ENCODE peak calls at places on chromosome 1, in nine cellular contexts. One of them, this sample, is unnamed.

GRCh38 chr1:76198452-76198851 is 123.9 kb downstream of the ST6GALNAC3 start:
- DNase-seq in sigmoid colon: no peak
- DNase-seq in suprapubic skin: no peak
- DNase-seq in K562: no peak
- DNase-seq in H1: no peak
- DNase-seq in endothelial cell of umbilical vein: no peak
- DNase-seq in spleen: no peak
- DNase-seq in breast epithelium: no peak
- DNase-seq in transverse colon: no peak
- DNase-seq in this sample: no peak

GRCh38 chr1:23403735-23404486 is 20.6 kb downstream of the TCEA3 start:
- DNase-seq in sigmoid colon: peak
- DNase-seq in K562: peak
- DNase-seq in H1: peak
- DNase-seq in breast epithelium: peak
- DNase-seq in spleen: peak
- DNase-seq in suprapubic skin: peak
- DNase-seq in transverse colon: peak
- DNase-seq in endothelial cell of umbilical vein: peak
- DNase-seq in this sample: peak

GRCh38 chr1:41613646-41614592 is 129.4 kb upstream of the EDN2 start:
- DNase-seq in sigmoid colon: peak
- DNase-seq in breast epithelium: no peak
- DNase-seq in suprapubic skin: no peak
- DNase-seq in endothelial cell of umbilical vein: no peak
- DNase-seq in transverse colon: no peak
- DNase-seq in spleen: no peak
- DNase-seq in K562: no peak
- DNase-seq in H1: peak
- DNase-seq in this sample: no peak

GRCh38 chr1:21293537-21294265 is 3.4 kb upstream of the ECE1 start:
- DNase-seq in H1: no peak
- DNase-seq in sigmoid colon: no peak
- DNase-seq in endothelial cell of umbilical vein: no peak
- DNase-seq in transverse colon: no peak
- DNase-seq in spleen: peak
- DNase-seq in K562: no peak
- DNase-seq in suprapubic skin: no peak
- DNase-seq in breast epithelium: no peak
- DNase-seq in this sample: no peak

GRCh38 chr1:155729031-155729898 is 40.4 kb downstream of the DAP3 start:
- DNase-seq in transverse colon: peak
- DNase-seq in H1: peak
- DNase-seq in spleen: no peak
- DNase-seq in breast epithelium: peak
- DNase-seq in suprapubic skin: no peak
- DNase-seq in K562: no peak
- DNase-seq in endothelial cell of umbilical vein: peak
- DNase-seq in sigmoid colon: peak
- DNase-seq in this sample: peak

GRCh38 chr1:143735764-143736461 is 235.9 kb downstream of the FAM72C start:
- DNase-seq in transverse colon: no peak
- DNase-seq in breast epithelium: peak
- DNase-seq in spleen: no peak
- DNase-seq in sigmoid colon: no peak
- DNase-seq in endothelial cell of umbilical vein: peak
- DNase-seq in K562: no peak
- DNase-seq in H1: peak
- DNase-seq in suprapubic skin: no peak
- DNase-seq in this sample: no peak

GRCh38 chr1:183633676-183634343 is 1.8 kb downstream of the ARPC5 start:
- DNase-seq in K562: peak
- DNase-seq in endothelial cell of umbilical vein: peak
- DNase-seq in transverse colon: no peak
- DNase-seq in H1: no peak
- DNase-seq in suprapubic skin: no peak
- DNase-seq in spleen: no peak
- DNase-seq in sigmoid colon: no peak
- DNase-seq in breast epithelium: no peak
- DNase-seq in this sample: no peak

GRCh38 chr1:209363112-209363511 is 220.4 kb upstream of the CAMK1G start:
- DNase-seq in transverse colon: no peak
- DNase-seq in H1: no peak
- DNase-seq in K562: no peak
- DNase-seq in breast epithelium: no peak
- DNase-seq in sigmoid colon: no peak
- DNase-seq in suprapubic skin: no peak
- DNase-seq in endothelial cell of umbilical vein: no peak
- DNase-seq in spleen: no peak
- DNase-seq in this sample: no peak

GRCh38 chr1:110475358-110476027 is 24.5 kb downstream of the PROK1 start:
- DNase-seq in breast epithelium: no peak
- DNase-seq in suprapubic skin: no peak
- DNase-seq in sigmoid colon: no peak
- DNase-seq in spleen: peak
- DNase-seq in transverse colon: no peak
- DNase-seq in K562: peak
- DNase-seq in endothelial cell of umbilical vein: no peak
- DNase-seq in H1: no peak
- DNase-seq in this sample: no peak

GRCh38 chr1:110477445-110477957 is 26.6 kb downstream of the PROK1 start:
- DNase-seq in sigmoid colon: no peak
- DNase-seq in transverse colon: no peak
- DNase-seq in K562: no peak
- DNase-seq in endothelial cell of umbilical vein: no peak
- DNase-seq in H1: no peak
- DNase-seq in suprapubic skin: no peak
- DNase-seq in breast epithelium: no peak
- DNase-seq in spleen: no peak
- DNase-seq in this sample: no peak

GRCh38 chr1:110478241-110478640 is 27.3 kb downstream of the PROK1 start:
- DNase-seq in endothelial cell of umbilical vein: no peak
- DNase-seq in sigmoid colon: no peak
- DNase-seq in H1: no peak
- DNase-seq in breast epithelium: no peak
- DNase-seq in transverse colon: no peak
- DNase-seq in suprapubic skin: no peak
- DNase-seq in K562: no peak
- DNase-seq in spleen: no peak
- DNase-seq in this sample: no peak

GRCh38 chr1:110476028-110476765 is 25.2 kb downstream of the PROK1 start:
- DNase-seq in suprapubic skin: no peak
- DNase-seq in sigmoid colon: no peak
- DNase-seq in H1: no peak
- DNase-seq in endothelial cell of umbilical vein: peak
- DNase-seq in breast epithelium: no peak
- DNase-seq in transverse colon: no peak
- DNase-seq in K562: no peak
- DNase-seq in spleen: peak
- DNase-seq in this sample: no peak

DNA sequence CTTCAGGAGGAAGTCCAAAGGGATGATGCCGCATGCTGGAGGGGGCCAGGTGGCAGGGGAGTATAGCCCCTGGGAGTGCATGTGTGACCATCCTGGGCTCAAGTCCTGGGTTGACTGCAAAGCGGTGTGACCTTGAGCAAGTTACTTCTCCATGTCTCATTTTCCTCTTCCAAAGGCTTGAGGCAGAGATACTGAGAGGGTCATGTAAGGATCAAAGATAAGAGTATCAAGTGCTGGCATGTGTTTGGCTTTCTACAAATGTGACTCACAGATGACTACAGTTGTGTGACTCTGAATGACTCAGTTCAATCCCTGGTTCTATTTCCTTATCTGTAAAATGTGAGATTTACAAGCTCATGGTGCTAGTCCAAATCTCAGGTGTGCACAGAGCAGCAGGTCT is 26.1 kb downstream of the PROK1 start:
- DNase-seq in spleen: no peak
- DNase-seq in endothelial cell of umbilical vein: peak
- DNase-seq in breast epithelium: no peak
- DNase-seq in suprapubic skin: no peak
- DNase-seq in K562: no peak
- DNase-seq in transverse colon: no peak
- DNase-seq in sigmoid colon: no peak
- DNase-seq in H1: no peak
- DNase-seq in this sample: no peak
- TF ChIP-seq CTCF in spleen: no peak
- TF ChIP-seq CTCF in endothelial cell of umbilical vein: no peak
- TF ChIP-seq CTCF in breast epithelium: no peak
- TF ChIP-seq CTCF in suprapubic skin: no peak
- TF ChIP-seq CTCF in K562: no peak
- TF ChIP-seq CTCF in transverse colon: no peak
- TF ChIP-seq CTCF in sigmoid colon: no peak
- TF ChIP-seq CTCF in H1: no peak
- TF ChIP-seq CTCF in this sample: no peak

GRCh38 chr1:201896951-201897391 is 8.3 kb downstream of the SHISA4 start:
- DNase-seq in breast epithelium: no peak
- DNase-seq in transverse colon: peak
- DNase-seq in H1: no peak
- DNase-seq in endothelial cell of umbilical vein: no peak
- DNase-seq in sigmoid colon: peak
- DNase-seq in K562: no peak
- DNase-seq in spleen: no peak
- DNase-seq in suprapubic skin: no peak
- DNase-seq in this sample: no peak

GRCh38 chr1:201895120-201895665 is 6.5 kb downstream of the SHISA4 start:
- DNase-seq in transverse colon: no peak
- DNase-seq in H1: no peak
- DNase-seq in endothelial cell of umbilical vein: no peak
- DNase-seq in K562: no peak
- DNase-seq in sigmoid colon: no peak
- DNase-seq in suprapubic skin: no peak
- DNase-seq in breast epithelium: no peak
- DNase-seq in spleen: no peak
- DNase-seq in this sample: no peak

GRCh38 chr1:201894343-201895119 is 5.8 kb downstream of the SHISA4 start:
- DNase-seq in suprapubic skin: no peak
- DNase-seq in sigmoid colon: no peak
- DNase-seq in breast epithelium: no peak
- DNase-seq in spleen: no peak
- DNase-seq in transverse colon: no peak
- DNase-seq in endothelial cell of umbilical vein: no peak
- DNase-seq in H1: peak
- DNase-seq in K562: no peak
- DNase-seq in this sample: no peak

GRCh38 chr1:201898240-201898894 is 9.7 kb downstream of the SHISA4 start:
- DNase-seq in suprapubic skin: no peak
- DNase-seq in transverse colon: no peak
- DNase-seq in spleen: no peak
- DNase-seq in breast epithelium: no peak
- DNase-seq in sigmoid colon: no peak
- DNase-seq in endothelial cell of umbilical vein: no peak
- DNase-seq in H1: no peak
- DNase-seq in K562: no peak
- DNase-seq in this sample: no peak

DNA sequence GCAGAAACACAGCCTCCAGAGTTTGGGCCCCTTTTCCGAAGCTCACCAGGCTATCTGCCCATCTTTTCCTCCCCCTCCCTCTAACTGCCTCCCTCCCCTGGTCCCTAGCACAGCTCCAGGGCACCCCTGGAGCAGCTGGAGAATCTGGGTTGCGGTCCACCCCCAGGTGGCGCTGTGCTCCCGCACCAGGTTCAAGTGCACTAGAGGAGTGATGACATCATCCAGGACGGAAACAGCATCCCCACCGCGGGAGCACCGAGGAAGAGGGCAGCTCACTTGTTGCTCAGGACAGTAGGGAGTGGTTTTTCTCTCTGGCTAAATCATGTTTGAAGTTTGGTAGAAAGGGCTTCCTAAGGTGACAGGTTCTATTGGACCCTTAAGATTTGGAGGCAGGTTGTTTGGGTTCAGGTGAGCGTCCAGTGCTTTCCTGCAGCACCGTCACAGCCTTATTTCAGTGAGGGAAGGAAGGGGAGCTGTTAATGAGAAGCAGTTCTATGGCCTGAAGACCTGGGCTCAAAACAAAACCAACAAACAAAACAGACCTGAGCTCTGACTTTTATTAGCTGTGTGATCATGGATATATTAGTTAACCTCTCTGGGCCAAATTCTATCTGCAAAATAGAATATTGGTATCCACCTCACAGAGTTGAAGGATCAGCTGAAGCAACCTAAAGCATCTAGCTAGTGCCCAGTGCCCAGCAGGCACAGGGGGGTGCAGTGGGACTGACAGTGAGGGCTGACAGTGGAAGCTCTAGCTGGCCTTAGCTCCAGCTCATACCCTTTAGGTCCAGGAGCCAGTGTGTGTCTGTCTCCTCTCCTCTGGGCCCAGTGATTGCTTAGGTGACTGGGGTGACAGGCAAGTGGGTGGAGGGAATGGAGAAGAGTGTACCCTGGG is 7.5 kb downstream of the SHISA4 start:
- DNase-seq in endothelial cell of umbilical vein: peak
- DNase-seq in suprapubic skin: peak
- DNase-seq in K562: peak
- DNase-seq in H1: peak
- DNase-seq in breast epithelium: peak
- DNase-seq in spleen: peak
- DNase-seq in transverse colon: peak
- DNase-seq in sigmoid colon: peak
- DNase-seq in this sample: peak
- TF ChIP-seq POLR2A in endothelial cell of umbilical vein: no peak
- TF ChIP-seq POLR2A in suprapubic skin: no peak
- TF ChIP-seq POLR2A in K562: no peak
- TF ChIP-seq POLR2A in H1: no peak
- TF ChIP-seq POLR2A in breast epithelium: no peak
- TF ChIP-seq POLR2A in spleen: no peak
- TF ChIP-seq POLR2A in transverse colon: peak
- TF ChIP-seq POLR2A in sigmoid colon: no peak
- TF ChIP-seq POLR2A in this sample: no peak

GRCh38 chr1:212485218-212485609 is 52.5 kb downstream of the NENF start:
- DNase-seq in H1: no peak
- DNase-seq in spleen: no peak
- DNase-seq in K562: no peak
- DNase-seq in suprapubic skin: no peak
- DNase-seq in transverse colon: no peak
- DNase-seq in breast epithelium: no peak
- DNase-seq in sigmoid colon: no peak
- DNase-seq in endothelial cell of umbilical vein: no peak
- DNase-seq in this sample: no peak

GRCh38 chr1:212486591-212486963 is 53.9 kb downstream of the NENF start:
- DNase-seq in sigmoid colon: no peak
- DNase-seq in K562: no peak
- DNase-seq in transverse colon: no peak
- DNase-seq in suprapubic skin: no peak
- DNase-seq in endothelial cell of umbilical vein: no peak
- DNase-seq in breast epithelium: no peak
- DNase-seq in H1: no peak
- DNase-seq in spleen: no peak
- DNase-seq in this sample: no peak

GRCh38 chr1:212487286-212487685 is 54.6 kb downstream of the NENF start:
- DNase-seq in K562: no peak
- DNase-seq in sigmoid colon: no peak
- DNase-seq in suprapubic skin: no peak
- DNase-seq in H1: no peak
- DNase-seq in breast epithelium: no peak
- DNase-seq in transverse colon: no peak
- DNase-seq in endothelial cell of umbilical vein: no peak
- DNase-seq in spleen: no peak
- DNase-seq in this sample: no peak

GRCh38 chr1:212487774-212488435 is 55.2 kb downstream of the NENF start:
- DNase-seq in K562: no peak
- DNase-seq in H1: no peak
- DNase-seq in spleen: no peak
- DNase-seq in endothelial cell of umbilical vein: no peak
- DNase-seq in sigmoid colon: no peak
- DNase-seq in transverse colon: no peak
- DNase-seq in breast epithelium: peak
- DNase-seq in suprapubic skin: no peak
- DNase-seq in this sample: no peak

GRCh38 chr1:212485895-212486590 is 53.3 kb downstream of the NENF start:
- DNase-seq in K562: peak
- DNase-seq in endothelial cell of umbilical vein: peak
- DNase-seq in H1: no peak
- DNase-seq in transverse colon: peak
- DNase-seq in breast epithelium: peak
- DNase-seq in spleen: no peak
- DNase-seq in sigmoid colon: peak
- DNase-seq in suprapubic skin: no peak
- DNase-seq in this sample: peak
- TF ChIP-seq POLR2AphosphoS5 in K562: no peak
- TF ChIP-seq POLR2AphosphoS5 in endothelial cell of umbilical vein: no peak
- TF ChIP-seq POLR2AphosphoS5 in H1: no peak
- TF ChIP-seq POLR2AphosphoS5 in transverse colon: peak
- TF ChIP-seq POLR2AphosphoS5 in breast epithelium: peak
- TF ChIP-seq POLR2AphosphoS5 in spleen: no peak
- TF ChIP-seq POLR2AphosphoS5 in sigmoid colon: no peak
- TF ChIP-seq POLR2AphosphoS5 in suprapubic skin: no peak
- TF ChIP-seq POLR2AphosphoS5 in this sample: no peak

DNA sequence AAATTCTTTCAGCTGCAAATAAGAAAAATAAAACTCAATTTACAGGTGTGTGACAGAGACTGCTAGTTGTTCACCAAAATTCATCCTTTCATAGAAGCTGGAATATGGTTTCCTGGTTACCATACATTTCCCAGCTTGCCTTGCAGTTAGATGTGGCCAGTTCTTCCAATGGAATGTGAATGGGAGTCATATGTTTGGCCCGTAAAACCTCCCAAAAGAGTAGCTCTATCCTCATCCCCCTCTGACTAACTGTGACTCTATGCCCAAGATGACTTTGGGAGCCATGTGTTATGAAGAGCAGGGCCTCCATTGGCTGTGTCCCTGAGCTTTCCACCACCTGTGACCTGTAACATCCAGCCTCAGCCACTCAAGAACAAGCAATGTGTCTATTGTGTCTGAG is 90.6 kb upstream of the NGF start:
- DNase-seq in spleen: no peak
- DNase-seq in sigmoid colon: no peak
- DNase-seq in endothelial cell of umbilical vein: no peak
- DNase-seq in breast epithelium: no peak
- DNase-seq in transverse colon: no peak
- DNase-seq in suprapubic skin: no peak
- DNase-seq in H1: no peak
- DNase-seq in K562: no peak
- DNase-seq in this sample: no peak
- TF ChIP-seq CTCF in spleen: no peak
- TF ChIP-seq CTCF in sigmoid colon: no peak
- TF ChIP-seq CTCF in endothelial cell of umbilical vein: no peak
- TF ChIP-seq CTCF in breast epithelium: no peak
- TF ChIP-seq CTCF in transverse colon: no peak
- TF ChIP-seq CTCF in suprapubic skin: no peak
- TF ChIP-seq CTCF in H1: no peak
- TF ChIP-seq CTCF in K562: no peak
- TF ChIP-seq CTCF in this sample: no peak

This sample was measured in stomach.